ENCODE peak calls at places on chromosome 19, in nine cellular contexts. U is neuronal stem cell; H is islet precursor cell; S is endothelial cell; G is stimulated activated CD8-positive, alpha-beta memory T cell treated with anti-CD3 and anti-CD28 coated beads, Interleukin-4, amount 100 ng/mL, for 1 hour; I is DMS53; Q is T-helper 2 cell; J is AG08396; R is left ventricle myocardium inferior. P is an unnamed sample.

GRCh38 chr19:39080431-39080830 is 3.7 kb upstream of the ACP7 start:
- DNase-seq in U (no peak), Q (no peak), H (no peak), J (no peak), I (no peak), R (no peak), G (no peak), S (no peak), P (no peak)

GRCh38 chr19:28990522-28990921 is 222.4 kb downstream of the UQCRFS1 start:
- DNase-seq in Q (no peak), R (no peak), U (no peak), S (peak; percentile 16), I (no peak), G (no peak), J (no peak), H (no peak), P (no peak)

GRCh38 chr19:6686628-6686975 is 16.6 kb upstream of the TNFSF14 start:
- DNase-seq in U (no peak), I (no peak), S (no peak), Q (no peak), H (no peak), J (no peak), G (no peak), R (no peak), P (no peak)

GRCh38 chr19:7831452-7831851 is 1.4 kb downstream of the EVI5L start:
- DNase-seq in J (peak; percentile 72), S (peak; percentile 51), U (peak; percentile 38), R (no peak), G (no peak), Q (no peak), H (peak; percentile 91), I (no peak), P (peak; percentile 46)

GRCh38 chr19:11423804-11424318 is 4.7 kb upstream of the RGL3 start:
- DNase-seq in S (no peak), J (no peak), U (no peak), G (no peak), Q (no peak), I (peak; percentile 52), R (no peak), H (no peak), P (no peak)

GRCh38 chr19:2813235-2814160 is 6.2 kb upstream of the ZNF554 start:
- DNase-seq in I (no peak), S (no peak), U (no peak), J (no peak), H (peak; percentile 89), R (no peak), Q (no peak), G (no peak), P (no peak)

GRCh38 chr19:36115453-36116343 is at the start of gene TBCB:
- DNase-seq in S (peak; percentile 39), R (peak; percentile 86), J (no peak), H (peak; percentile 70), I (peak; percentile 88), U (no peak), G (peak; percentile 88), Q (peak; percentile 55), P (no peak)

GRCh38 chr19:11142528-11143171 is 12.9 kb downstream of the SPC24 start:
- DNase-seq in G (no peak), R (peak; percentile 92), H (peak; percentile 99), J (peak; percentile 93), S (peak; percentile 71), I (peak; percentile 92), Q (no peak), U (peak; percentile 57), P (no peak)

GRCh38 chr19:48558018-48558684 is 6.2 kb downstream of the SULT2B1 start:
- DNase-seq in G (no peak), R (no peak), H (peak; percentile 98), U (no peak), I (no peak), J (peak; percentile 64), S (no peak), Q (no peak), P (no peak)

GRCh38 chr19:15251749-15252397 is 19.6 kb upstream of the EPHX3 start:
- DNase-seq in U (peak; percentile 54), S (peak; percentile 63), H (peak; percentile 87), I (peak; percentile 44), G (no peak), R (peak; percentile 86), J (peak; percentile 86), Q (no peak), P (no peak)

GRCh38 chr19:40597329-40597838 is 3.8 kb upstream of the LTBP4 start:
- DNase-seq in I (no peak), G (no peak), H (no peak), J (no peak), S (no peak), Q (no peak), U (no peak), R (no peak), P (no peak)

GRCh38 chr19:9986787-9987281 is 23.5 kb downstream of the COL5A3 start:
- DNase-seq in R (peak; percentile 57), Q (no peak), U (peak; percentile 47), H (no peak), I (no peak), G (no peak), S (no peak), J (no peak), P (no peak)

GRCh38 chr19:35539314-35539713 is 6.1 kb downstream of the GAPDHS start:
- DNase-seq in Q (no peak), I (no peak), R (no peak), H (no peak), S (no peak), J (no peak), G (no peak), U (no peak), P (no peak)

GRCh38 chr19:28746486-28746885 is 466.5 kb downstream of the UQCRFS1 start:
- DNase-seq in U (no peak), I (no peak), R (no peak), G (no peak), Q (no peak), J (no peak), H (no peak), S (no peak), P (no peak)

GRCh38 chr19:16227837-16228636 is 30.3 kb downstream of the AP1M1 start:
- DNase-seq in I (no peak), J (no peak), H (no peak), Q (no peak), S (no peak), U (no peak), G (no peak), R (no peak), P (no peak)

GRCh38 chr19:3224346-3225325 is at the start of gene CELF5:
- DNase-seq in I (peak; percentile 78), R (peak; percentile 38), Q (peak; percentile 53), H (peak; percentile 64), S (peak; percentile 64), G (no peak), J (peak; percentile 94), U (peak; percentile 67), P (peak; percentile 33)

GRCh38 chr19:19817357-19817756 is 4.2 kb downstream of the ZNF506 start:
- DNase-seq in G (no peak), I (no peak), S (no peak), J (no peak), R (no peak), Q (no peak), U (no peak), H (no peak), P (no peak)

GRCh38 chr19:46376241-46377153 is 29.6 kb downstream of the PPP5C start:
- DNase-seq in Q (no peak), R (no peak), G (no peak), S (no peak), I (no peak), H (no peak), J (no peak), U (no peak), P (peak; percentile 6)